ENCODE peak calls at places on chromosomes 5 and 9, in four cellular contexts. K, M, P and J are unnamed samples.

GRCh38 chr9:99365233-99365980 is 143.3 kb downstream of the SEC61B start:
- DNase-seq in M (no peak), P (no peak), K (no peak), J (peak; percentile 71)

GRCh38 chr5:95130951-95131350 is 153.9 kb downstream of the MCTP1 start:
- DNase-seq in K (peak; percentile 40), M (no peak), P (no peak), J (no peak)

GRCh38 chr9:3794005-3794404 is 268.2 kb upstream of the RFX3 start:
- DNase-seq in M (no peak), P (no peak), K (no peak), J (peak; percentile 15)

GRCh38 chr5:138353550-138353893 is 1.0 kb downstream of the KDM3B start:
- DNase-seq in M (no peak), K (no peak), P (no peak), J (no peak)

GRCh38 chr5:173903396-173904140 is 15.4 kb downstream of the CPEB4 start:
- DNase-seq in P (no peak), K (no peak), M (no peak), J (no peak)

GRCh38 chr5:134902071-134902801 is 2.7 kb upstream of the PCBD2 start:
- DNase-seq in K (peak; percentile 16), P (peak; percentile 60), M (no peak), J (peak; percentile 48)

GRCh38 chr5:133783481-133783880 is 171.1 kb upstream of the FSTL4 start:
- DNase-seq in M (no peak), K (no peak), P (no peak), J (no peak)

GRCh38 chr9:108634669-108635462 is 220.9 kb downstream of the ACTL7B start:
- DNase-seq in P (no peak), M (no peak), K (no peak), J (no peak)

GRCh38 chr9:3508531-3509374 is 17.0 kb downstream of the RFX3 start:
- DNase-seq in K (peak; percentile 44), P (no peak), M (no peak), J (peak; percentile 37)

GRCh38 chr9:111914749-111915424 is 18.3 kb downstream of the UGCG start:
- DNase-seq in K (peak; percentile 44), M (peak; percentile 49), P (no peak), J (no peak)

GRCh38 chr5:125602184-125602583 is 821.0 kb upstream of the GRAMD2B start:
- DNase-seq in K (no peak), P (no peak), M (no peak), J (no peak)

GRCh38 chr9:89461302-89461701 is 36.6 kb downstream of the SEMA4D start:
- DNase-seq in M (no peak), K (peak; percentile 26), P (no peak), J (peak; percentile 83)

GRCh38 chr5:28927559-28928326 is 1889.4 kb upstream of the CDH9 start:
- DNase-seq in M (no peak), K (no peak), P (no peak), J (no peak)

GRCh38 chr9:36118706-36119105 is 17.8 kb upstream of the GLIPR2 start:
- DNase-seq in M (no peak), P (no peak), K (no peak), J (peak; percentile 33)

GRCh38 chr5:36396640-36397039 is 94.9 kb upstream of the RANBP3L start:
- DNase-seq in P (no peak), K (no peak), M (no peak), J (peak; percentile 26)

GRCh38 chr5:86337667-86338460 is 279.9 kb upstream of the COX7C start:
- DNase-seq in K (no peak), P (no peak), M (no peak), J (no peak)

GRCh38 chr9:16664211-16664610 is 206.3 kb downstream of the BNC2 start:
- DNase-seq in P (no peak), M (no peak), K (no peak), J (peak; percentile 29)

GRCh38 chr5:127702913-127703575 is at the start of gene CCDC192:
- DNase-seq in K (no peak), P (no peak), M (no peak), J (no peak)

GRCh38 chr9:133600747-133601146 is 8.4 kb downstream of the FAM163B start:
- DNase-seq in M (no peak), P (no peak), K (no peak), J (no peak)

GRCh38 chr9:126417007-126417406 is 90.4 kb downstream of the MVB12B start:
- DNase-seq in K (no peak), P (no peak), M (no peak), J (no peak)

GRCh38 chr9:71121275-71122168 is at the start of gene TRPM3:
- DNase-seq in K (no peak), P (no peak), M (no peak), J (no peak)

GRCh38 chr5:7047862-7048261 is 334.6 kb downstream of the TENT4A start:
- DNase-seq in K (no peak), M (no peak), P (no peak), J (no peak)

GRCh38 chr5:142864293-142865260 is 94.4 kb downstream of the ARHGAP26 start:
- DNase-seq in P (no peak), M (no peak), K (no peak), J (no peak)

GRCh38 chr9:7259544-7260241 is 501.9 kb downstream of the KDM4C start:
- DNase-seq in K (no peak), M (peak; percentile 4), P (no peak), J (no peak)

GRCh38 chr5:34598177-34598794 is 57.8 kb upstream of the RAI14 start:
- DNase-seq in K (peak; percentile 90), P (no peak), M (no peak), J (peak; percentile 96)

GRCh38 chr5:82861705-82862104 is 215.5 kb downstream of the TMEM167A start:
- DNase-seq in P (no peak), M (no peak), K (no peak), J (no peak)

GRCh38 chr9:79685576-79685975 is 113.8 kb downstream of the TLE4 start:
- DNase-seq in P (no peak), K (no peak), M (no peak), J (peak; percentile 79)
- TF ChIP-seq FOS in P (no peak), K (no peak), M (no peak), J (no peak)

GRCh38 chr5:158289967-158290366 is 431.0 kb upstream of the CLINT1 start:
- DNase-seq in M (no peak), K (no peak), P (no peak), J (no peak)

GRCh38 chr5:158285771-158286170 is 426.8 kb upstream of the CLINT1 start:
- DNase-seq in P (no peak), K (no peak), M (no peak), J (no peak)

GRCh38 chr5:158288258-158288657 is 429.3 kb upstream of the CLINT1 start:
- DNase-seq in M (no peak), K (no peak), P (no peak), J (no peak)

GRCh38 chr5:158286827-158287226 is 427.9 kb upstream of the CLINT1 start:
- DNase-seq in P (no peak), M (no peak), K (no peak), J (no peak)

DNA sequence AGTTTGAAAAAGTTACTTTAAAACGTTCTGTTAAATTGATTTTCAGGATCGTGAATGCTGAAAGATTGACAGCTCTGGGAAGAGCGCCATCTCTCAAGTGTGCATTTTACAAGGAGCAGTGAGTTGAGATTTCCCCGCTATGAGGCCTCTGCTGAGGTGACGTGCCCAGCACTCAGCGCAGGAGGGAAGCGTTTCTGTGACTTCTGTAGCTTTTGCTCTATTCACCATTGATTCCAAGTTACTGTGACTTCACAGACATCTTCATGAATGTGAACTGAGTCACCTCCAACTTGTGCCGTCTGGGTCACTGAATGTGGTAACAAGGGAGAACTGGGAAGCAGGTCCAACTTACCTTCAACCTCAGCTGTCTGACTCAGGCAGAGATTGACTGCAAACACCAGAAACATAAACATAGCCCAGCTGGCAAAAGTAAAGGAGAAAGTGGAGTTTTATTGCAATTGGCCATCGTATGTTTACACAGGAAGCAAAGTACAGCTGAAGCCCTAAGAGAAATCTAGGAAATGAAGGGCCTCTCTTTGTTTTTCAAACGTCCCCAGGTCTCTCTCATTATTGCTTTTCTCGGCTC is 428.8 kb upstream of the CLINT1 start:
- DNase-seq in K (peak; percentile 51), M (no peak), P (no peak), J (peak; percentile 72)
- H3K9me3 ChIP-seq in K (no peaks in the 10 kb centered on the region), M (no peaks in the 10 kb centered on the region), P (no peaks in the 10 kb centered on the region), J (peaks cover 2% of the 10 kb centered on the region)

GRCh38 chr9:123640792-123641222 is 284.8 kb downstream of the CRB2 start:
- DNase-seq in K (no peak), P (peak; percentile 57), M (no peak), J (no peak)

GRCh38 chr9:123643518-123643917 is 286.4 kb downstream of the DENND1A start:
- DNase-seq in K (no peak), P (no peak), M (no peak), J (no peak)

GRCh38 chr9:123645126-123645525 is 284.8 kb downstream of the DENND1A start:
- DNase-seq in M (no peak), K (no peak), P (no peak), J (no peak)

GRCh38 chr9:123639743-123640142 is 283.7 kb downstream of the CRB2 start:
- DNase-seq in M (no peak), K (no peak), P (no peak), J (no peak)

GRCh38 chr9:123642291-123643278 is 286.6 kb downstream of the CRB2 start:
- DNase-seq in P (no peak), M (peak; percentile 76), K (no peak), J (peak; percentile 18)
- TF ChIP-seq FOS in P (no peak), M (no peak), K (no peak), J (no peak)

GRCh38 chr5:178153530-178154340 is at the start of gene NHP2:
- DNase-seq in K (peak; percentile 99), P (peak; percentile 92), M (peak; percentile 98), J (peak; percentile 99)

GRCh38 chr5:178152491-178153444 is 917 bp downstream of the NHP2 start:
- DNase-seq in K (no peak), P (no peak), M (no peak), J (peak; percentile 12)

GRCh38 chr5:178160176-178160575 is 6.5 kb upstream of the NHP2 start:
- DNase-seq in P (no peak), K (no peak), M (no peak), J (no peak)

GRCh38 chr5:178150977-178151734 is 2.5 kb downstream of the NHP2 start:
- DNase-seq in M (peak; percentile 47), K (no peak), P (no peak), J (no peak)

GRCh38 chr5:178155065-178155464 is 1.4 kb upstream of the NHP2 start:
- DNase-seq in M (no peak), P (no peak), K (no peak), J (peak; percentile 16)
- H3K9me3 ChIP-seq in M (no peaks in the 10 kb centered on the region), P (no peaks in the 10 kb centered on the region), K (no peaks in the 10 kb centered on the region), J (no peaks in the 10 kb centered on the region)

GRCh38 chr5:176737001-176737745 is 73.2 kb upstream of the UNC5A start:
- DNase-seq in M (no peak), K (no peak), P (no peak), J (no peak)
- TF ChIP-seq FOS in M (no peak), K (no peak), P (no peak), J (no peak)